ENCODE peak calls at places on chromosomes 6 and 20, in four cellular contexts. Z is fibroblast of lung, I is WTC11, H is foreskin fibroblast. N is an unnamed sample.

GRCh38 chr6:121951918-121952379 is 447.5 kb upstream of the HSF2 start:
- DNase-seq in Z (peak), I (no peak), H (peak), N (no peak)

GRCh38 chr6:110180228-110181008 is at the start of gene CDC40:
- DNase-seq in Z (no peak), I (peak), H (no peak), N (peak)

GRCh38 chr20:17571153-17571527 is 1.3 kb downstream of the DSTN start:
- DNase-seq in Z (peak), I (no peak), H (peak), N (no peak)

GRCh38 chr6:16392010-16392409 is 153.6 kb downstream of the GMPR start:
- DNase-seq in Z (no peak), I (no peak), H (no peak), N (no peak)

GRCh38 chr6:53896237-53896636 is 101.4 kb downstream of the LRRC1 start:
- DNase-seq in Z (peak), I (no peak), H (peak), N (no peak)

GRCh38 chr20:1266167-1266973 is at the start of gene SNPH:
- DNase-seq in Z (peak), I (peak), H (peak), N (peak)

GRCh38 chr20:41004561-41005360 is 23.9 kb upstream of the TOP1 start:
- DNase-seq in Z (peak), I (no peak), H (peak), N (no peak)

GRCh38 chr6:1554881-1555569 is 54.7 kb upstream of the FOXC1 start:
- DNase-seq in Z (peak), I (peak), H (peak), N (peak)

GRCh38 chr6:144217264-144217663 is 66.9 kb downstream of the STX11 start:
- DNase-seq in Z (no peak), I (no peak), H (peak), N (no peak)

GRCh38 chr20:18267815-18268214 is 20.5 kb upstream of the ZNF133 start:
- DNase-seq in Z (no peak), I (peak), H (no peak), N (peak)

GRCh38 chr6:32387946-32388345 is 16.2 kb upstream of the TSBP1 start:
- DNase-seq in Z (no peak), I (no peak), H (no peak), N (no peak)

GRCh38 chr20:42181064-42181463 is 562.9 kb upstream of the CHD6 start:
- DNase-seq in Z (no peak), I (no peak), H (no peak), N (no peak)
- TF ChIP-seq CTCF in Z (no peak), I (no peak), H (no peak), N (no peak)

GRCh38 chr6:36837686-36838085 is 1.6 kb downstream of the CPNE5 start:
- DNase-seq in Z (no peak), I (no peak), H (no peak), N (no peak)

GRCh38 chr6:36836771-36837339 is 2.4 kb downstream of the CPNE5 start:
- DNase-seq in Z (no peak), I (no peak), H (no peak), N (no peak)

GRCh38 chr6:36838896-36839818 is at the start of gene CPNE5:
- DNase-seq in Z (no peak), I (peak), H (no peak), N (peak)

GRCh38 chr6:36834576-36835293 is 4.5 kb downstream of the CPNE5 start:
- DNase-seq in Z (no peak), I (peak), H (no peak), N (peak)

DNA sequence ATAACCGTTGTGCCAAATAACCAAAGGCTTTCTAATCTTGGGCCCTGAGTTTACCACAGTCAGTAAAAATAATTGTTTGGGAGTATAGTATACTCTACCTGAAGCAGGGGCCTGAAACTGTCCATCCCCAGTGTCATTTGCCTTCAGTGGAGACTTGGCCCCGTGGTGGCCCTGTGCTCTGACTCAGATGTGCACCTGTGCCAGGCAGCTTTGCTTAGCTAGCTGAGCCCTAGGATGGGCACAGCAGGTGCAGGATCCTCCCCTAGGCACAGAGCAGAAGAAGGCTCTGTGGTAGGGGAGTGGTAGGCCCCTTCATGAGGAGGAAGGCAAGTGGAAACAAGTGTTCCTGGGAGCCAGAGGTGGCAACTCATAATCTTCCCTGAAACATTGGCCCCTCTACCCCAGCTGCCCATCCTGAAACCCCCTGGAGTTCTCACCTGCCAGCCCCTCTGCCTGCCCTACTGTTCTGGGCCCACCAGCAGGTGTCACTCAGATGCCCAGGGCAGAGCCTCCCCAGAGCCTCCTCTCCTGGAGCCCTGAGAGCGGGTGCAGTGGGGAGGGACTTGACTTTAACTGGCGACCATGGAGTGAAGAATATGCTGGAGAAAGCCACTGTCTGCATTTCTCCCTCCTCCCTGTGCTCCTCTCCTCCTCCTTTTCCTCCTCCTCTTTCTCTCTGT is 3.0 kb downstream of the CPNE5 start:
- DNase-seq in Z (no peak), I (no peak), H (no peak), N (no peak)
- TF ChIP-seq CTCF in Z (no peak), I (no peak), H (peak), N (no peak)

GRCh38 chr20:21432911-21433310 is 35.6 kb upstream of the NKX2-4 start:
- DNase-seq in Z (peak), I (no peak), H (no peak), N (no peak)

GRCh38 chr20:21430031-21430430 is 32.7 kb upstream of the NKX2-4 start:
- DNase-seq in Z (no peak), I (no peak), H (no peak), N (no peak)

GRCh38 chr20:21436186-21436585 is 38.9 kb upstream of the NKX2-4 start:
- DNase-seq in Z (peak), I (no peak), H (peak), N (no peak)

GRCh38 chr20:21435576-21435975 is 38.2 kb upstream of the NKX2-4 start:
- DNase-seq in Z (peak), I (peak), H (no peak), N (no peak)

GRCh38 chr20:21433329-21433890 is 36.1 kb upstream of the NKX2-4 start:
- DNase-seq in Z (peak), I (no peak), H (peak), N (no peak)
- TF ChIP-seq CTCF in Z (no peak), I (no peak), H (no peak), N (no peak)

GRCh38 chr6:92779758-92780157 is 639.6 kb downstream of the EPHA7 start:
- DNase-seq in Z (peak), I (no peak), H (peak), N (no peak)

DNA sequence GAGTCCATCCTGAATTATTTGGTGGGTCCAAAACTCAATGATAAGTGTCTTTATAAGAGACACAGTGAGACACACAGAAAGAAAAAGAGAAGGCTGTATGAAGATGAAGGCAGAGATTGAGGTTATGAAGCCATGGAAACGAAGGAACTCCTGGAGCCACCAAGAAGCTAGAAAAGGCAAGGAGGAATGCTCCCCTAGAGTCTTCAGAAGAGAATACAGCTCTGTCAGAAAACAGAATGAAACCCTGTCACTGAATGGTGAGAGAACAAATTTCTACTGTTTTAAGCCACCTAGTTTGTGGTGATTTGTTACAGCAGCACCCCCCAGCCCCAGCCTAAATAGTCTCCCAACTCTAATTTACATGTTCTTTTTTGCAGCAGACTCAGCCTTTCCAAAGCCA is 635.1 kb downstream of the EPHA7 start:
- DNase-seq in Z (no peak), I (no peak), H (no peak), N (no peak)
- TF ChIP-seq CTCF in Z (no peak), I (no peak), H (no peak), N (no peak)

DNA sequence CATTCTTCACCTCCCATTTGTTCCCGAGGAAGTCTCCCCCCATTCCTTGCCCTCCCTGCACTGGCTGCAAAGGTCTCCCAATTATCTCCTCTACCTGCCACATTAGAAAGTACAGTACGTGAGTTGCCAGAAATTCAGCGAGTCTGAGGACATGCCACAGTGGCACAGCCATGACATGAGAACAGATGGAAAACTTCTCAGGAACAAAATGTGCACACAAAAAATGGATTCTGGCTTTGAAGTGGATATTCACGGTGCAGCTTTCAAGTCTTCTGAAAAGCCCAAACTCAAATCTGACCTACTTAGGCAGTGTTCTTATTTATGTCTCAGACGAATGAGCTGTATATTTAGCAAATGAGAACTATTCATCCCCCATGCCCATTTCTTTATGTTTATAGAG is 269.1 kb upstream of the ARID1B start:
- DNase-seq in Z (no peak), I (no peak), H (no peak), N (no peak)
- TF ChIP-seq CTCF in Z (no peak), I (no peak), H (no peak), N (no peak)

GRCh38 chr6:22173311-22173710 is 123.5 kb downstream of the PRL start:
- DNase-seq in Z (no peak), I (no peak), H (no peak), N (no peak)
- TF ChIP-seq CTCF in Z (no peak), I (no peak), H (no peak), N (no peak)

GRCh38 chr20:37413354-37413753 is 67.4 kb downstream of the SRC start:
- DNase-seq in Z (no peak), I (no peak), H (no peak), N (no peak)

GRCh38 chr20:37408930-37409210 is 62.9 kb downstream of the SRC start:
- DNase-seq in Z (no peak), I (no peak), H (no peak), N (no peak)

GRCh38 chr20:37414133-37414532 is 68.2 kb downstream of the SRC start:
- DNase-seq in Z (no peak), I (no peak), H (no peak), N (no peak)

GRCh38 chr20:37413023-37413334 is 67.0 kb downstream of the SRC start:
- DNase-seq in Z (no peak), I (no peak), H (no peak), N (no peak)

DNA sequence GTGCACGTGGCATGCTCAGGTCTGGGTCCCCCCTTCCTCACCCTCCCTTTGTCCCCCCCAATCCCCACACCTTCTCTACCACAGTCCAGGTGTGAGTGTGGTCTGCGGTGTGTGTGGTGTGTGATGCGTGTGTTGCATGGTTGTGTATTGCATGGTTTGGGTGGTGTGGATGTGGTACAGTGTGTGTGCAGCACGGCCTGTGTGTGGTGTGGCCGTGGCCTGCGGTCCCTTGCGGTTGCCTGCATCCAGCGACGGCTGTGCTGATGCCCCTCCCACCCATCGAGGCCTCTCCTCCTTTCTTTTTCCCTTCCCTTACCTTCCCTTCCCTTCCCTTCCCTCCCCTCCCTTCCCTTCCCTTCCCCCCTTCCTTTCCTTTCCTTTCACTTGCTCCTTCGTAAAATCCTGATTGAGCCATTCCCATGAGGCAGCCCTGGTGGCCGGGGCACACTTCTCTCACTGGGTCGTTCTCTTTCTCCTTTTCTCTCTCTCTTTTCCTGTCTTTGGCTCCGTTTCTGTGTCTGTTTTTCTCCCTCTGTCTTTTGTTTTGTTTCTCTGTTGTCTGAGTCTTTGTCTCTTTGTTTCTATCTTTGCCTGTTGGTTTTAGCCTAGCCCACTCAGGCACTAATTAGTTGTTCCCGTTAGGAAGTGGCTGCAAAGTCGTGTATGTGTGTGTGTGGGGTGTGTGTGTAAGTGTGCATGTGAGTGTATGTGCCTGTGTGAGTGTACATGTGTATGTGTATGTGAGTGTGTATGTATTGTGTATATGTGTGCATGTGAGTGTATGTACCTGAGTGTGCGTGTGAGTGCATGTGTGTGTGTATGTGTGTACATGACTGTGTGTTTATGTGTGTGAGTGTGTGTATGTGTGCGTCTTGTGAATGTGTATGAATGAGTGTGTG is 65.7 kb downstream of the SRC start:
- DNase-seq in Z (peak), I (no peak), H (peak), N (peak)
- TF ChIP-seq CTCF in Z (no peak), I (no peak), H (no peak), N (no peak)

GRCh38 chr6:90336591-90336990 is 39.9 kb upstream of the BACH2 start:
- DNase-seq in Z (no peak), I (no peak), H (no peak), N (no peak)
- TF ChIP-seq CTCF in Z (no peak), I (no peak), H (no peak), N (no peak)

GRCh38 chr6:12275084-12275483 is 15.1 kb upstream of the EDN1 start:
- DNase-seq in Z (peak), I (no peak), H (no peak), N (no peak)
- TF ChIP-seq CTCF in Z (no peak), I (no peak), H (no peak), N (no peak)